ENCODE peak calls at places on chromosomes 12 and 14, in four cellular contexts. W is K562, G is PC-3, Z is Karpas-422. R is an unnamed sample.
A peak's percentile ranks its signal among the peaks of the same experiment; 100 is the strongest.

GRCh38 chr12:111753144-111753881 is 13.4 kb upstream of the ALDH2 start:
- DNase-seq in W (peak; percentile 87), G (peak; percentile 48), Z (peak; percentile 65), R (no peak)

GRCh38 chr14:105497671-105498429 is 6.8 kb downstream of the TEDC1 start:
- DNase-seq in W (no peak), G (no peak), Z (no peak), R (peak; percentile 22)

GRCh38 chr12:52903285-52903854 is 1.5 kb downstream of the KRT8 start:
- DNase-seq in W (peak; percentile 91), G (peak; percentile 76), Z (no peak), R (no peak)

GRCh38 chr12:51905507-51906438 is 1.5 kb upstream of the ACVRL1 start:
- DNase-seq in W (peak; percentile 67), G (no peak), Z (no peak), R (no peak)

GRCh38 chr12:110379642-110380041 is 23.9 kb downstream of the ANAPC7 start:
- DNase-seq in W (no peak), G (no peak), Z (no peak), R (no peak)

GRCh38 chr12:12010277-12011031 is 60.3 kb upstream of the BCL2L14 start:
- DNase-seq in W (no peak), G (peak; percentile 54), Z (peak; percentile 45), R (no peak)

GRCh38 chr12:115405471-115405860 is 721.5 kb upstream of the TBX3 start:
- DNase-seq in W (no peak), G (no peak), Z (no peak), R (no peak)

GRCh38 chr14:21868442-21869046 is 194.9 kb upstream of the OR4E1 start:
- DNase-seq in W (peak; percentile 11), G (peak; percentile 78), Z (peak; percentile 91), R (peak; percentile 40)

GRCh38 chr14:95046711-95047681 is 110.3 kb downstream of the DICER1 start:
- DNase-seq in W (no peak), G (peak; percentile 10), Z (no peak), R (no peak)

GRCh38 chr14:85387181-85387580 is 142.8 kb upstream of the FLRT2 start:
- DNase-seq in W (no peak), G (no peak), Z (no peak), R (no peak)

GRCh38 chr12:121649819-121650353 is 19.6 kb downstream of the MORN3 start:
- DNase-seq in W (peak; percentile 66), G (no peak), Z (no peak), R (no peak)

GRCh38 chr14:24312736-24313507 is 1.6 kb downstream of the LTB4R start:
- DNase-seq in W (no peak), G (no peak), Z (no peak), R (no peak)

GRCh38 chr12:52180971-52181628 is 10.7 kb downstream of the KRT80 start:
- DNase-seq in W (no peak), G (no peak), Z (no peak), R (no peak)

GRCh38 chr14:75310295-75311059 is 31.8 kb downstream of the FOS start:
- DNase-seq in W (no peak), G (peak; percentile 19), Z (no peak), R (peak; percentile 54)

GRCh38 chr14:87935895-87936294 is 57.1 kb downstream of the GALC start:
- DNase-seq in W (no peak), G (no peak), Z (no peak), R (no peak)

GRCh38 chr12:95574799-95575452 is 23.6 kb upstream of the USP44 start:
- DNase-seq in W (peak; percentile 22), G (peak; percentile 82), Z (peak; percentile 38), R (peak; percentile 4)

GRCh38 chr14:90781344-90781761 is 34.9 kb downstream of the TTC7B start:
- DNase-seq in W (no peak), G (peak; percentile 63), Z (no peak), R (peak; percentile 76)

GRCh38 chr12:108316153-108316892 is 22.8 kb downstream of the CMKLR1 start:
- DNase-seq in W (no peak), G (no peak), Z (no peak), R (no peak)

GRCh38 chr14:34036319-34036761 is 85.5 kb upstream of the EGLN3 start:
- DNase-seq in W (no peak), G (no peak), Z (no peak), R (no peak)

GRCh38 chr14:99339551-99339950 is 67.6 kb upstream of the BCL11B start:
- DNase-seq in W (no peak), G (no peak), Z (no peak), R (no peak)

GRCh38 chr14:69501362-69501964 is 16.9 kb downstream of the PLEKHD1 start:
- DNase-seq in W (no peak), G (no peak), Z (no peak), R (no peak)

GRCh38 chr14:99821519-99822165 is 28.4 kb downstream of the EML1 start:
- DNase-seq in W (no peak), G (peak; percentile 71), Z (no peak), R (peak; percentile 80)

GRCh38 chr12:22299294-22299912 is 35.1 kb downstream of the ST8SIA1 start:
- DNase-seq in W (no peak), G (peak; percentile 18), Z (peak; percentile 47), R (no peak)

GRCh38 chr14:76918176-76918750 is 92.1 kb downstream of the LRRC74A start:
- DNase-seq in W (no peak), G (no peak), Z (no peak), R (peak; percentile 83)

GRCh38 chr14:95220663-95221231 is 63.4 kb upstream of the DICER1 start:
- DNase-seq in W (no peak), G (no peak), Z (no peak), R (no peak)

GRCh38 chr14:54467280-54467679 is 21.5 kb downstream of the GMFB start:
- DNase-seq in W (no peak), G (no peak), Z (no peak), R (no peak)

GRCh38 chr14:54465654-54466053 is 23.1 kb downstream of the GMFB start:
- DNase-seq in W (no peak), G (no peak), Z (no peak), R (no peak)

GRCh38 chr14:54459106-54459505 is 17.9 kb upstream of the CNIH1 start:
- DNase-seq in W (no peak), G (no peak), Z (no peak), R (no peak)

GRCh38 chr14:54457609-54457996 is 16.4 kb upstream of the CNIH1 start:
- DNase-seq in W (no peak), G (no peak), Z (no peak), R (no peak)

GRCh38 chr14:54462048-54462447 is 20.9 kb upstream of the CNIH1 start:
- DNase-seq in W (no peak), G (peak; percentile 37), Z (no peak), R (no peak)
- H3K4me3 ChIP-seq in W (no peak overlapping the region), G (no peak overlapping the region), Z (no peak overlapping the region), R (no peak overlapping the region)

GRCh38 chr12:49961111-49961922 is at the start of gene AQP5:
- DNase-seq in W (no peak), G (no peak), Z (no peak), R (no peak)
- H2AFZ ChIP-seq in W (no peak within 1 kb of the TSS), G (no peak within 1 kb of the TSS), Z (no peak within 1 kb of the TSS), R (no peak within 1 kb of the TSS)

GRCh38 chr12:54033106-54033979 is 493 bp downstream of the HOXC5 start:
- DNase-seq in W (no peak), G (peak; percentile 64), Z (no peak), R (no peak)
- H3K27me3 ChIP-seq in W (peaks cover 4% of the 10 kb centered on the region), G (no peaks in the 10 kb centered on the region), Z (no peaks in the 10 kb centered on the region), R (no peaks in the 10 kb centered on the region)

GRCh38 chr12:9866786-9867379 is 2.3 kb downstream of the CLEC2B start:
- DNase-seq in W (no peak), G (no peak), Z (no peak), R (no peak)

GRCh38 chr12:9867531-9867930 is 1.6 kb downstream of the CLEC2B start:
- DNase-seq in W (no peak), G (no peak), Z (no peak), R (no peak)

GRCh38 chr12:9869307-9870161 is at the start of gene CLEC2B:
- DNase-seq in W (no peak), G (peak; percentile 69), Z (no peak), R (peak; percentile 18)

GRCh38 chr12:9868951-9869306 is 225 bp downstream of the CLEC2B start:
- DNase-seq in W (no peak), G (no peak), Z (no peak), R (no peak)

DNA sequence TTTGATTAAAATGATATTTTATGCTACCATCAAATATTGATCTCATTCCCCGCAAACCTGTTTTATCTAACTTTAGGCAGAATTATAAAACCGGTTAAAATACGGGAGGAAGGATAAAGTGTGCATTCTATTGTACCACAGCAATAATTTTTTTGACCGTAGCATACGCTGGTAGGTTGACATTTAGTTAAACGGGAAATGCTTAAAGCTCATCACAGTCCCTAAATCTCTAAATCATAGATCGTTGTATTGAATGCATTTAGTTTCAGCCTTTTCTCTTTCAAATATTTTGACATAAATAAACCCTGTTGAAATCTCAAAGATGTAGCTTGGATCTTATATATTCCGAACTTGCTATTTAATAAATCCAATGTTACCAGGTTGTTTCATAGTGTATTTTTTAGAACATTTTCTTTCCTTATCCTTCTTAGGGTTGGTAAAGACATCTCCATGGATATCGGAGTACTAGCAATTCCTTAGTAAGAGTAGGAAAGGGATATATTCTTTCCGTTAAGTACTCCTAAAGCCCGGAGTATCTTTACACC is 811 bp downstream of the CLEC2B start:
- DNase-seq in W (no peak), G (no peak), Z (no peak), R (no peak)
- H3K4me3 ChIP-seq in W (peak overlapping the region; percentile 24), G (no peak overlapping the region), Z (no peak overlapping the region), R (no peak overlapping the region)